ENCODE peak calls at places on chromosomes 16 and 17, in five cellular contexts. L is stimulated activated effector memory CD8-positive, alpha-beta T cell treated with anti-CD3 and anti-CD28 coated beads, Interleukin-12 subunit alpha, Interleukin-12 subunit beta, amount 100 ng/mL, for 72 hours; K is aorta; G is mucosa of gallbladder; T is OCI-LY7. E is an unnamed sample.

GRCh38 chr17:64306850-64307463 is 43.9 kb upstream of the TEX2 start:
- DNase-seq in K (peak; percentile 83), G (peak; percentile 75), T (peak; percentile 81), L (peak; percentile 75), E (peak; percentile 81)

GRCh38 chr16:50607051-50607431 is 58.8 kb downstream of the NKD1 start:
- DNase-seq in L (no peak), G (no peak), K (no peak), T (no peak), E (no peak)

GRCh38 chr16:14307623-14308356 is 236.7 kb downstream of the MRTFB start:
- DNase-seq in T (peak; percentile 53), K (peak; percentile 69), L (no peak), G (no peak), E (no peak)

GRCh38 chr16:62475573-62475972 is 439.3 kb upstream of the CDH8 start:
- DNase-seq in K (no peak), T (no peak), L (no peak), G (no peak), E (no peak)

GRCh38 chr17:78723001-78723796 is 58.9 kb downstream of the CYTH1 start:
- DNase-seq in T (no peak), G (no peak), L (no peak), K (peak; percentile 66), E (peak; percentile 94)

GRCh38 chr17:178292-179065 is 3.0 kb downstream of the DOC2B start:
- DNase-seq in K (no peak), L (no peak), T (no peak), G (no peak), E (peak; percentile 47)

GRCh38 chr17:77167472-77168306 is 26.9 kb downstream of the SEC14L1 start:
- DNase-seq in K (no peak), T (peak; percentile 51), L (no peak), G (no peak), E (no peak)

GRCh38 chr17:74877592-74878543 is 5.1 kb upstream of the FDXR start:
- DNase-seq in G (peak; percentile 73), L (no peak), K (no peak), T (no peak), E (no peak)

GRCh38 chr17:79086609-79087427 is 12.2 kb downstream of the ENGASE start:
- DNase-seq in L (no peak), T (no peak), K (no peak), G (no peak), E (no peak)

GRCh38 chr16:49592507-49593422 is 219.2 kb downstream of the C16orf78 start:
- DNase-seq in K (no peak), T (peak; percentile 61), L (peak; percentile 52), G (no peak), E (peak; percentile 69)

GRCh38 chr16:71658771-71659170 is 32.8 kb downstream of the MARVELD3 start:
- DNase-seq in K (no peak), T (no peak), G (no peak), L (no peak), E (peak; percentile 79)

E was measured in left kidney.